ENCODE peak calls at places on chromosomes 16 and 17, in ten cellular contexts. E is esophagus squamous epithelium, T is fibroblast of lung, J is breast epithelium, H is lower lobe of right lung, U is skeletal muscle cell, F is SJCRH30, M is right cardiac atrium, K is stomach, I is cardiac muscle cell. O is an unnamed sample.

GRCh38 chr17:61361084-61361483 is 38.6 kb upstream of the TBX2 start:
- DNase-seq in I (no peak), T (peak; percentile 82), M (no peak), U (peak; percentile 58), E (no peak), K (no peak), H (no peak), J (no peak), F (no peak), O (no peak)

GRCh38 chr16:85639529-85640253 is 26.6 kb downstream of the GSE1 start:
- DNase-seq in J (peak; percentile 53), U (no peak), K (peak; percentile 78), I (no peak), T (no peak), F (no peak), M (peak; percentile 74), E (no peak), H (no peak), O (no peak)

GRCh38 chr17:57806083-57806830 is 43.6 kb downstream of the MRPS23 start:
- DNase-seq in I (no peak), E (no peak), T (no peak), J (no peak), M (no peak), U (no peak), F (no peak), H (no peak), K (no peak), O (no peak)

GRCh38 chr16:2715519-2715918 is 4.5 kb downstream of the PRSS27 start:
- DNase-seq in H (peak; percentile 79), F (no peak), M (peak; percentile 68), E (no peak), I (peak; percentile 76), K (peak; percentile 66), J (no peak), U (peak; percentile 10), T (peak; percentile 50), O (no peak)

GRCh38 chr17:8884336-8884990 is 17.0 kb upstream of the PIK3R6 start:
- DNase-seq in M (no peak), T (no peak), H (no peak), I (no peak), F (no peak), U (no peak), E (no peak), J (no peak), K (no peak), O (no peak)

GRCh38 chr16:1333149-1333812 is at the start of gene BAIAP3:
- DNase-seq in F (no peak), U (no peak), J (no peak), M (peak; percentile 48), T (no peak), K (peak; percentile 59), H (no peak), E (no peak), I (peak; percentile 52), O (no peak)

GRCh38 chr16:11196286-11196828 is 59.6 kb downstream of the SOCS1 start:
- DNase-seq in F (no peak), J (no peak), U (no peak), E (no peak), M (no peak), K (no peak), H (no peak), T (peak; percentile 70), I (no peak), O (no peak)

GRCh38 chr17:82876602-82877391 is 37.0 kb upstream of the ZNF750 start:
- DNase-seq in I (peak; percentile 85), H (peak; percentile 90), K (peak; percentile 86), M (peak; percentile 81), J (peak; percentile 85), E (no peak), F (peak; percentile 51), U (no peak), T (peak; percentile 70), O (no peak)

GRCh38 chr17:1201132-1201702 is 21.4 kb upstream of the ABR start:
- DNase-seq in J (no peak), T (no peak), F (no peak), M (no peak), E (no peak), I (no peak), U (no peak), K (no peak), H (no peak), O (no peak)

GRCh38 chr17:1200440-1200839 is 20.7 kb upstream of the ABR start:
- DNase-seq in K (no peak), E (no peak), I (no peak), U (no peak), H (no peak), T (no peak), J (no peak), M (no peak), F (no peak), O (no peak)

GRCh38 chr17:1206016-1206787 is 26.4 kb upstream of the ABR start:
- DNase-seq in T (no peak), I (no peak), J (no peak), M (peak; percentile 30), K (no peak), E (no peak), U (no peak), F (no peak), H (peak; percentile 61), O (no peak)

GRCh38 chr17:1203967-1204291 is 24.1 kb upstream of the ABR start:
- DNase-seq in I (no peak), M (no peak), K (no peak), H (no peak), F (no peak), U (no peak), T (no peak), J (no peak), E (no peak), O (no peak)

GRCh38 chr17:1203111-1203966 is 23.6 kb upstream of the ABR start:
- DNase-seq in H (peak; percentile 86), J (peak; percentile 48), F (no peak), I (peak; percentile 68), K (peak; percentile 68), T (peak; percentile 77), E (no peak), U (no peak), M (peak; percentile 81), O (no peak)
- H3K4me3 ChIP-seq in H (peak overlapping the region; percentile 65), J (peak overlapping the region; percentile 56), F (no peak overlapping the region), I (peak overlapping the region; percentile 28), K (peak overlapping the region; percentile 57), T (peak overlapping the region; percentile 61), E (peak overlapping the region; percentile 43), U (peak overlapping the region; percentile 55), M (peak overlapping the region; percentile 53), O (peak overlapping the region; percentile 48)

GRCh38 chr16:31700530-31701388 is 172.8 kb upstream of the ZNF267 start:
- DNase-seq in K (peak; percentile 92), U (no peak), M (peak; percentile 83), F (peak; percentile 84), J (peak; percentile 90), E (peak; percentile 40), T (peak; percentile 44), H (peak; percentile 92), I (peak; percentile 90), O (peak; percentile 81)

GRCh38 chr16:31698901-31699300 is 171.2 kb downstream of the AHSP start:
- DNase-seq in K (no peak), F (no peak), I (no peak), H (no peak), J (no peak), E (no peak), T (no peak), U (no peak), M (no peak), O (no peak)

GRCh38 chr16:31699601-31700000 is 171.9 kb downstream of the AHSP start:
- DNase-seq in M (no peak), I (no peak), K (no peak), E (no peak), H (no peak), U (no peak), F (no peak), J (no peak), T (no peak), O (no peak)

GRCh38 chr16:31701734-31702133 is 171.9 kb upstream of the ZNF267 start:
- DNase-seq in K (no peak), I (no peak), F (no peak), U (no peak), J (no peak), T (no peak), E (no peak), H (no peak), M (no peak), O (no peak)

GRCh38 chr16:31700200-31700529 is 172.5 kb downstream of the AHSP start:
- DNase-seq in K (no peak), T (peak; percentile 51), H (no peak), E (no peak), I (no peak), M (no peak), F (no peak), J (no peak), U (peak; percentile 1), O (no peak)
- H3K4me3 ChIP-seq in K (peak overlapping the region; percentile 94), T (peak overlapping the region; percentile 90), H (peak overlapping the region; percentile 85), E (peak overlapping the region; percentile 57), I (peak overlapping the region; percentile 75), M (peak overlapping the region; percentile 91), F (peak overlapping the region; percentile 75), J (peak overlapping the region; percentile 90), U (peak overlapping the region; percentile 77), O (peak overlapping the region; percentile 92)

DNA sequence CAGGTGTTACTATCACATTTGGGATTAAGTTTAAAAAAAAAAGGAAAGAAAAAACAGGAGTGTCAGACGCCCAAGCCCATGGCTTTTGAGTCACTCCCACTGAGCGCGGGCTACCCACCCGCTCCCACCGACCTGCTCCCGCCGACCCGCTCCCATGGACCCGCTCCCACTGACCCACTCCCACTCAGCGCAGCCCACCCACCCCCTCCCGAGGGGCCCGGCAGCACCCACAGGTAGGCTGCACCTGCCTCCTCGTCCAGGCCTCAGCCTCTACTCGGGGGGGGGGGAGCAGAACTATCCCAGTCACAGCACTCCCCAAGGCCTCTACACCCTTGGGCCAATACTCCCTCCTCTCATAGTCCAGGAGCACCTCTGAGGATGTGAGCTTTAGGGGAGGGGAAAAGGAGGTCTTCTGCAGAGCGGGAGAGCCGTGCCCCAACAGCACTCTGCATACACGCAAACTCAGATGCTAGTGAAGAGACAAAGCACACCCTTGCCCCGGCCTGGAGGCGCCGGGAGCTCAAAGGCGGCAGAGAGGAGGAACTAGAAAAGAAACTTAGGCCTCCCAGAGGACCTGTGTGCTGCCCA is 2.9 kb downstream of the CLUH start:
- DNase-seq in F (no peak), J (no peak), U (no peak), E (no peak), H (no peak), M (no peak), K (no peak), I (no peak), T (no peak), O (no peak)
- H3K4me3 ChIP-seq in F (no peak overlapping the region), J (peak overlapping the region; percentile 90), U (no peak overlapping the region), E (peak overlapping the region; percentile 84), H (peak overlapping the region; percentile 15), M (no peak overlapping the region), K (peak overlapping the region; percentile 17), I (no peak overlapping the region), T (no peak overlapping the region), O (peak overlapping the region; percentile 72)

DNA sequence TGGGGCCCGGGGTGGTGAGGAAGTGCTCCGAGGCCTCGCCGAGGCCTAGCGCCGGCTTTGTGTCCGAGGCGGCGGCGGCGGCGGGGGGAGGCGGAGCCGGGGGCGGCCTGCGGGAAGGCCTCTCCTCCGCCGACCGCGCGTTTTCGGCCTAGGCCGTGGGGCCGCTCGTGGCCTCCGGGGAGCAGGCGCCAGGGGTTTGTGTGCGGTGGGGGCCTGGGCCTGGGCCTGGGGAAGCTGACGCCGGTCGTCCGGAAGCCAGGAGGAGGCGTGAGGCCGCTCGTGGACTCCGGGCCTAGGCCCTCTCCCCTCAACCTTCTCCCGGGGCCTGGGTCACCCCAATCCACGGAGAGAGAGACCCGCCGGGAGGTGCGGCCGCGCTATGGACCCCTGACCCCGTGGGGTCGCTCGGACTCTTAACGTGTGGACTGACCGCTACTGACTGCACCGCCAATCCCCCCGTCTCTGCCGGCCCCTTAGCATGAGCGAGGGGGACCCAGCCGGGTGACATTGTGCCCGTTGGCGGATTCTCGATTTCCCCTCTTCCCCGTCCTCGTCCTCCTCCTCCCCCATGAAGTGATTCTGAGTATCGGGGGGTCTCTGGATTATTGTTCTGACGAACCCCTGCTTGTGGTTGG is 601 bp downstream of the RBBP6 start:
- DNase-seq in I (peak; percentile 55), M (peak; percentile 70), K (peak; percentile 67), J (peak; percentile 43), U (no peak), E (no peak), F (no peak), T (peak; percentile 61), H (peak; percentile 82), O (no peak)
- H3K4me3 ChIP-seq in I (peak overlapping the region; percentile 87), M (peak overlapping the region; percentile 89), K (peak overlapping the region; percentile 99), J (peak overlapping the region; percentile 89), U (peak overlapping the region; percentile 89), E (peak overlapping the region; percentile 68), F (peak overlapping the region; percentile 92), T (peak overlapping the region; percentile 98), H (peak overlapping the region; percentile 85), O (peak overlapping the region; percentile 94)